ENCODE peak calls at places on chromosomes 7 and 10, in eight cellular contexts. E, X, A, Y, M, C, I and N are unnamed samples.

GRCh38 chr7:10128748-10129147 is 844.9 kb upstream of the PHF14 start:
- DNase-seq in X (no peak), I (no peak), C (no peak), E (no peak), M (no peak), Y (no peak), A (no peak), N (no peak)

GRCh38 chr10:45376364-45376801 is 2.4 kb downstream of the ALOX5 start:
- DNase-seq in E (no peak), C (no peak), A (no peak), Y (no peak), M (no peak), X (no peak), I (no peak), N (no peak)

GRCh38 chr10:123889821-123890220 is 1.8 kb downstream of the CPXM2 start:
- DNase-seq in C (no peak), A (no peak), M (no peak), X (no peak), E (no peak), Y (no peak), I (no peak), N (no peak)

GRCh38 chr7:127844707-127845331 is 186.4 kb downstream of the LRRC4 start:
- DNase-seq in M (no peak), X (no peak), E (peak), C (no peak), I (peak), Y (no peak), A (no peak), N (peak)

GRCh38 chr7:74021546-74022320 is 6.2 kb upstream of the ELN start:
- DNase-seq in C (no peak), I (no peak), Y (no peak), X (no peak), E (no peak), M (no peak), A (no peak), N (no peak)

GRCh38 chr7:137774793-137775201 is 72.0 kb downstream of the DGKI start:
- DNase-seq in X (no peak), I (no peak), M (peak), Y (no peak), E (peak), C (no peak), A (no peak), N (no peak)

GRCh38 chr7:155169498-155170065 is 99.5 kb downstream of the HTR5A start:
- DNase-seq in I (no peak), E (no peak), X (no peak), A (no peak), M (no peak), C (no peak), Y (no peak), N (no peak)

GRCh38 chr7:90383422-90383821 is 19.8 kb upstream of the CLDN12 start:
- DNase-seq in X (no peak), I (no peak), Y (no peak), A (no peak), M (peak), C (no peak), E (peak), N (no peak)

GRCh38 chr7:28269700-28270361 is 89.2 kb upstream of the JAZF1 start:
- DNase-seq in A (no peak), C (no peak), Y (no peak), X (no peak), M (no peak), E (no peak), I (no peak), N (no peak)

GRCh38 chr7:112669306-112669705 is 120.9 kb downstream of the TMEM168 start:
- DNase-seq in I (no peak), Y (no peak), M (no peak), X (no peak), A (no peak), C (no peak), E (peak), N (no peak)

GRCh38 chr7:46360811-46361210 is 439.7 kb upstream of the IGFBP3 start:
- DNase-seq in I (no peak), Y (no peak), C (no peak), A (no peak), X (no peak), E (no peak), M (no peak), N (no peak)

GRCh38 chr7:95933618-95934017 is 161.3 kb downstream of the DYNC1I1 start:
- DNase-seq in M (no peak), E (no peak), A (no peak), C (no peak), Y (no peak), I (peak), X (no peak), N (no peak)

GRCh38 chr7:11436317-11436716 is 395.7 kb downstream of the THSD7A start:
- DNase-seq in A (no peak), M (no peak), I (no peak), C (no peak), Y (no peak), E (peak), X (no peak), N (no peak)

GRCh38 chr10:13700461-13701144 is 113.8 kb downstream of the PRPF18 start:
- DNase-seq in M (no peak), Y (no peak), X (no peak), E (no peak), C (no peak), I (no peak), A (no peak), N (no peak)

GRCh38 chr10:96255569-96256335 is 15.6 kb downstream of the BLNK start:
- DNase-seq in M (no peak), I (no peak), X (no peak), A (no peak), E (no peak), Y (no peak), C (no peak), N (no peak)

GRCh38 chr7:90472805-90473540 is 3.5 kb downstream of the PTTG1IP2 start:
- DNase-seq in Y (no peak), M (no peak), X (no peak), A (no peak), E (no peak), C (no peak), I (no peak), N (no peak)

GRCh38 chr7:55366461-55367138 is 1.5 kb downstream of the LANCL2 start:
- DNase-seq in M (no peak), C (no peak), E (no peak), Y (no peak), A (no peak), I (peak), X (no peak), N (peak)